ENCODE peak calls at places on chromosomes 12 and 14, in seven cellular contexts. B is activated CD4-positive, alpha-beta T cell treated with anti-CD3 and anti-CD28 coated beads, Interleukin-2, amount 50 U/mL, for 48 hours; G is germinal center; C is H9; L is islet precursor cell; U is effector CD4-positive, alpha-beta T cell; X is breast epithelium. E is an unnamed sample.
A peak's percentile ranks its signal among the peaks of the same experiment; 100 is the strongest.

GRCh38 chr12:58291106-58291505 is 349.7 kb downstream of the ATP23 start:
- DNase-seq in C (no peak), B (no peak), G (no peak), U (no peak), X (no peak), L (no peak), E (no peak)

GRCh38 chr14:39731912-39732311 is 299.7 kb upstream of the FBXO33 start:
- DNase-seq in L (no peak), C (no peak), B (peak; percentile 19), X (no peak), G (no peak), U (no peak), E (no peak)

GRCh38 chr14:102066041-102066451 is 20.8 kb downstream of the HSP90AA1 start:
- DNase-seq in X (no peak), C (peak; percentile 20), B (no peak), G (no peak), U (no peak), L (no peak), E (no peak)

GRCh38 chr14:65170768-65171251 is 68.5 kb upstream of the MAX start:
- DNase-seq in B (peak; percentile 60), L (peak; percentile 84), X (no peak), C (peak; percentile 76), U (peak; percentile 10), G (peak; percentile 25), E (peak; percentile 89)

GRCh38 chr12:45268672-45269406 is 52.9 kb downstream of the ANO6 start:
- DNase-seq in C (no peak), G (peak; percentile 12), B (no peak), L (peak; percentile 96), U (no peak), X (peak; percentile 56), E (peak; percentile 88)

GRCh38 chr12:87491089-87491488 is 538.1 kb downstream of the C12orf50 start:
- DNase-seq in G (no peak), U (no peak), X (no peak), B (no peak), C (no peak), L (no peak), E (peak; percentile 62)

GRCh38 chr14:91280129-91280528 is 35.6 kb upstream of the GPR68 start:
- DNase-seq in X (no peak), B (no peak), L (no peak), C (no peak), G (no peak), U (no peak), E (no peak)

GRCh38 chr12:6825398-6826124 is 2.6 kb upstream of the P3H3 start:
- DNase-seq in B (peak; percentile 94), X (peak; percentile 75), G (peak; percentile 85), C (peak; percentile 92), L (peak; percentile 96), U (peak; percentile 79), E (peak; percentile 74)

GRCh38 chr12:57148469-57149308 is 1.3 kb upstream of the LRP1-AS start:
- DNase-seq in L (no peak), G (no peak), C (no peak), B (no peak), U (no peak), X (peak; percentile 38), E (peak; percentile 82)

GRCh38 chr12:76284816-76285750 is 63.1 kb downstream of the BBS10 start:
- DNase-seq in G (no peak), U (no peak), L (no peak), X (no peak), B (no peak), C (peak; percentile 43), E (peak; percentile 40)

GRCh38 chr12:96208346-96208745 is 14.2 kb downstream of the ELK3 start:
- DNase-seq in U (no peak), B (no peak), C (no peak), G (no peak), X (no peak), L (no peak), E (peak; percentile 93)

GRCh38 chr12:10967409-10967808 is 19.3 kb downstream of the TAS2R50 start:
- DNase-seq in L (no peak), U (no peak), X (no peak), G (no peak), C (no peak), B (no peak), E (no peak)

GRCh38 chr14:29858299-29858698 is 69.3 kb downstream of the PRKD1 start:
- DNase-seq in G (no peak), B (no peak), L (no peak), U (no peak), C (no peak), X (no peak), E (no peak)

GRCh38 chr12:109461049-109461845 is 15.9 kb downstream of the KCTD10 start:
- DNase-seq in U (no peak), B (no peak), G (peak; percentile 29), C (no peak), L (peak; percentile 95), X (no peak), E (peak; percentile 62)

GRCh38 chr12:86117711-86118110 is 138.5 kb downstream of the MGAT4C start:
- DNase-seq in L (no peak), X (no peak), U (no peak), B (no peak), G (no peak), C (no peak), E (peak; percentile 63)

GRCh38 chr14:93106541-93107156 is 9.1 kb downstream of the ITPK1 start:
- DNase-seq in L (no peak), U (no peak), B (no peak), G (no peak), X (no peak), C (no peak), E (no peak)

GRCh38 chr12:6280053-6280469 is 30.4 kb upstream of the PLEKHG6 start:
- DNase-seq in B (no peak), X (peak; percentile 88), U (no peak), L (peak; percentile 97), G (no peak), C (no peak), E (peak; percentile 84)

GRCh38 chr12:26465419-26466097 is 270.2 kb downstream of the SSPN start:
- DNase-seq in X (no peak), U (no peak), C (peak; percentile 47), G (peak; percentile 11), B (no peak), L (no peak), E (no peak)

GRCh38 chr14:51182166-51182565 is 57.9 kb upstream of the TMX1 start:
- DNase-seq in L (no peak), X (no peak), U (no peak), C (no peak), B (no peak), G (no peak), E (no peak)

GRCh38 chr14:65277580-65278270 is 134.8 kb upstream of the FUT8 start:
- DNase-seq in L (no peak), B (no peak), C (no peak), U (no peak), X (no peak), G (no peak), E (no peak)

GRCh38 chr12:102618197-102618897 is 138.0 kb upstream of the IGF1 start:
- DNase-seq in G (no peak), U (no peak), X (no peak), B (no peak), C (no peak), L (no peak), E (no peak)

GRCh38 chr12:112340235-112340634 is 42.0 kb downstream of the HECTD4 start:
- DNase-seq in U (no peak), B (no peak), C (no peak), L (no peak), X (no peak), G (no peak), E (no peak)

GRCh38 chr12:47035459-47035858 is 44.0 kb upstream of the PCED1B start:
- DNase-seq in X (no peak), C (no peak), U (no peak), L (no peak), G (no peak), B (no peak), E (no peak)

GRCh38 chr12:132327351-132328171 is 1.8 kb downstream of the GALNT9 start:
- DNase-seq in X (peak; percentile 26), C (no peak), G (no peak), U (no peak), L (no peak), B (peak; percentile 81), E (peak; percentile 95)

GRCh38 chr12:19031032-19031431 is 98.5 kb upstream of the PLEKHA5 start:
- DNase-seq in G (no peak), B (no peak), X (no peak), U (no peak), C (no peak), L (peak; percentile 84), E (peak; percentile 72)

GRCh38 chr12:55972045-55972843 is 1.6 kb upstream of the RAB5B start:
- DNase-seq in L (peak; percentile 84), B (no peak), G (no peak), X (peak; percentile 82), U (no peak), C (no peak), E (peak; percentile 58)

GRCh38 chr14:75542585-75543091 is 20.4 kb downstream of the BATF start:
- DNase-seq in X (peak; percentile 57), U (peak; percentile 62), G (peak; percentile 82), L (peak; percentile 65), C (no peak), B (peak; percentile 90), E (peak; percentile 74)